ENCODE peak calls at places on chromosome 12, in four cellular contexts. One of them, this sample, is unnamed.

GRCh38 chr12:40188558-40189320 is 36.1 kb upstream of the LRRK2 start:
- DNase-seq in lower leg skin: no peak
- DNase-seq in posterior vena cava: no peak
- DNase-seq in central memory CD4-positive, alpha-beta T cell: no peak
- DNase-seq in this sample: no peak

GRCh38 chr12:75892779-75893408 is 138.7 kb downstream of the PHLDA1 start:
- DNase-seq in lower leg skin: no peak
- DNase-seq in posterior vena cava: no peak
- DNase-seq in central memory CD4-positive, alpha-beta T cell: no peak
- DNase-seq in this sample: peak; percentile 99

GRCh38 chr12:121472150-121472905 is 72.4 kb downstream of the RNF34 start:
- DNase-seq in lower leg skin: no peak
- DNase-seq in posterior vena cava: no peak
- DNase-seq in central memory CD4-positive, alpha-beta T cell: no peak
- DNase-seq in this sample: no peak

GRCh38 chr12:106764738-106765137 is 9.7 kb upstream of the RIC8B start:
- DNase-seq in lower leg skin: no peak
- DNase-seq in posterior vena cava: no peak
- DNase-seq in central memory CD4-positive, alpha-beta T cell: no peak
- DNase-seq in this sample: no peak

GRCh38 chr12:31362759-31363415 is 36.9 kb upstream of the SINHCAF start:
- DNase-seq in lower leg skin: no peak
- DNase-seq in posterior vena cava: no peak
- DNase-seq in central memory CD4-positive, alpha-beta T cell: no peak
- DNase-seq in this sample: peak; percentile 80

GRCh38 chr12:100154472-100155247 is 12.0 kb upstream of the BLTP3B start:
- DNase-seq in lower leg skin: peak; percentile 31
- DNase-seq in posterior vena cava: peak; percentile 91
- DNase-seq in central memory CD4-positive, alpha-beta T cell: peak; percentile 48
- DNase-seq in this sample: peak; percentile 93

GRCh38 chr12:25552681-25553080 is 402 bp downstream of the LMNTD1 start:
- DNase-seq in lower leg skin: no peak
- DNase-seq in posterior vena cava: no peak
- DNase-seq in central memory CD4-positive, alpha-beta T cell: no peak
- DNase-seq in this sample: no peak

GRCh38 chr12:96141216-96141944 is 52.8 kb upstream of the ELK3 start:
- DNase-seq in lower leg skin: no peak
- DNase-seq in posterior vena cava: no peak
- DNase-seq in central memory CD4-positive, alpha-beta T cell: no peak
- DNase-seq in this sample: no peak

GRCh38 chr12:106910202-106910601 is 45.5 kb upstream of the TMEM263 start:
- DNase-seq in lower leg skin: no peak
- DNase-seq in posterior vena cava: no peak
- DNase-seq in central memory CD4-positive, alpha-beta T cell: no peak
- DNase-seq in this sample: no peak

GRCh38 chr12:51970904-51971646 is 19.6 kb downstream of the ACVR1B start:
- DNase-seq in lower leg skin: no peak
- DNase-seq in posterior vena cava: no peak
- DNase-seq in central memory CD4-positive, alpha-beta T cell: peak; percentile 55
- DNase-seq in this sample: peak; percentile 81

GRCh38 chr12:108635997-108636808 is 2.5 kb upstream of the SELPLG start:
- DNase-seq in lower leg skin: no peak
- DNase-seq in posterior vena cava: no peak
- DNase-seq in central memory CD4-positive, alpha-beta T cell: no peak
- DNase-seq in this sample: no peak

GRCh38 chr12:8081228-8081920 is 700 bp upstream of the NECAP1 start:
- DNase-seq in lower leg skin: no peak
- DNase-seq in posterior vena cava: no peak
- DNase-seq in central memory CD4-positive, alpha-beta T cell: peak; percentile 32
- DNase-seq in this sample: no peak

GRCh38 chr12:104187446-104188155 is 28.0 kb upstream of the TXNRD1 start:
- DNase-seq in lower leg skin: no peak
- DNase-seq in posterior vena cava: no peak
- DNase-seq in central memory CD4-positive, alpha-beta T cell: no peak
- DNase-seq in this sample: no peak

GRCh38 chr12:124568431-124569374 is 1.3 kb upstream of the NCOR2 start:
- DNase-seq in lower leg skin: peak; percentile 69
- DNase-seq in posterior vena cava: peak; percentile 93
- DNase-seq in central memory CD4-positive, alpha-beta T cell: no peak
- DNase-seq in this sample: peak; percentile 95

GRCh38 chr12:27076468-27076867 is 5.9 kb downstream of the C12orf71 start:
- DNase-seq in lower leg skin: no peak
- DNase-seq in posterior vena cava: no peak
- DNase-seq in central memory CD4-positive, alpha-beta T cell: no peak
- DNase-seq in this sample: no peak

GRCh38 chr12:60263146-60263545 is 667.3 kb downstream of the SLC16A7 start:
- DNase-seq in lower leg skin: no peak
- DNase-seq in posterior vena cava: no peak
- DNase-seq in central memory CD4-positive, alpha-beta T cell: no peak
- DNase-seq in this sample: no peak

GRCh38 chr12:60967128-60967527 is 1293.1 kb upstream of the USP15 start:
- DNase-seq in lower leg skin: no peak
- DNase-seq in posterior vena cava: no peak
- DNase-seq in central memory CD4-positive, alpha-beta T cell: no peak
- DNase-seq in this sample: no peak

GRCh38 chr12:5628501-5628900 is 196.6 kb downstream of the NTF3 start:
- DNase-seq in lower leg skin: no peak
- DNase-seq in posterior vena cava: no peak
- DNase-seq in central memory CD4-positive, alpha-beta T cell: no peak
- DNase-seq in this sample: no peak

GRCh38 chr12:54405106-54405505 is 14.0 kb downstream of the ITGA5 start:
- DNase-seq in lower leg skin: no peak
- DNase-seq in posterior vena cava: no peak
- DNase-seq in central memory CD4-positive, alpha-beta T cell: no peak
- DNase-seq in this sample: no peak

GRCh38 chr12:108722992-108723766 is 8.1 kb downstream of the CORO1C start:
- DNase-seq in lower leg skin: peak; percentile 68
- DNase-seq in posterior vena cava: no peak
- DNase-seq in central memory CD4-positive, alpha-beta T cell: no peak
- DNase-seq in this sample: peak; percentile 30

GRCh38 chr12:121812320-121812871 is 8.6 kb downstream of the SETD1B start:
- DNase-seq in lower leg skin: no peak
- DNase-seq in posterior vena cava: peak; percentile 93
- DNase-seq in central memory CD4-positive, alpha-beta T cell: no peak
- DNase-seq in this sample: peak; percentile 88

GRCh38 chr12:80702889-80703605 is 4.4 kb upstream of the MYF6 start:
- DNase-seq in lower leg skin: no peak
- DNase-seq in posterior vena cava: no peak
- DNase-seq in central memory CD4-positive, alpha-beta T cell: no peak
- DNase-seq in this sample: peak; percentile 31

GRCh38 chr12:119207161-119207560 is 28.4 kb downstream of the HSPB8 start:
- DNase-seq in lower leg skin: no peak
- DNase-seq in posterior vena cava: no peak
- DNase-seq in central memory CD4-positive, alpha-beta T cell: no peak
- DNase-seq in this sample: no peak

This sample was measured in mesendoderm.